ENCODE peak calls at places on chromosomes 7 and 10, in four cellular contexts. O is RWPE2, W is kidney tubule cell, Y is germinal center. S is an unnamed sample.

GRCh38 chr7:47944536-47945260 is 3.6 kb downstream of the PKD1L1 start:
- DNase-seq in Y (no peak), O (no peak), W (no peak), S (no peak)

GRCh38 chr7:106858618-106859532 is 6.2 kb upstream of the PIK3CG start:
- DNase-seq in Y (no peak), W (peak; percentile 65), O (no peak), S (peak; percentile 38)

GRCh38 chr7:130356760-130357611 is 12.4 kb downstream of the CPA5 start:
- DNase-seq in O (peak; percentile 86), Y (no peak), W (peak; percentile 94), S (no peak)

GRCh38 chr10:119541459-119542356 is 811 bp downstream of the RGS10 start:
- DNase-seq in Y (peak; percentile 53), W (no peak), O (no peak), S (peak; percentile 30)

GRCh38 chr7:108248821-108249220 is 118.7 kb upstream of the LAMB4 start:
- DNase-seq in Y (no peak), O (no peak), W (no peak), S (no peak)

GRCh38 chr10:34216348-34216908 is 598.7 kb downstream of the PARD3 start:
- DNase-seq in W (no peak), O (no peak), Y (no peak), S (no peak)

GRCh38 chr10:121510201-121510771 is 88.0 kb downstream of the FGFR2 start:
- DNase-seq in W (peak; percentile 94), Y (no peak), O (no peak), S (no peak)

GRCh38 chr10:102660891-102661613 is 16.8 kb downstream of the TRIM8 start:
- DNase-seq in W (peak; percentile 28), Y (peak; percentile 73), O (no peak), S (peak; percentile 81)

GRCh38 chr10:6465854-6466524 is 114.1 kb downstream of the PRKCQ start:
- DNase-seq in O (no peak), W (peak; percentile 37), Y (no peak), S (no peak)

GRCh38 chr10:67834375-67834774 is 3.6 kb downstream of the DNAJC12 start:
- DNase-seq in Y (no peak), O (no peak), W (no peak), S (no peak)

GRCh38 chr7:23214938-23215337 is 31.6 kb upstream of the GPNMB start:
- DNase-seq in W (no peak), O (no peak), Y (no peak), S (no peak)

GRCh38 chr7:26648429-26649015 is 215.9 kb downstream of the SKAP2 start:
- DNase-seq in Y (no peak), W (peak; percentile 85), O (no peak), S (no peak)

GRCh38 chr10:72261323-72262018 is 12.3 kb upstream of the DDIT4 start:
- DNase-seq in W (peak; percentile 59), Y (peak; percentile 55), O (no peak), S (peak; percentile 36)